ENCODE peak calls at places on chromosomes 1 and 21, in eight cellular contexts. One of them, this sample, is unnamed.
A peak's percentile ranks its signal among the peaks of the same experiment; 100 is the strongest.

GRCh38 chr1:58883037-58883887 is 99.4 kb upstream of the JUN start:
- DNase-seq in thyroid gland: peak; percentile 33
- DNase-seq in OCI-LY7: no peak
- DNase-seq in tibial nerve: peak; percentile 63
- DNase-seq in substantia nigra: peak; percentile 17
- DNase-seq in gastrocnemius medialis: peak; percentile 88
- DNase-seq in sigmoid colon: peak; percentile 86
- DNase-seq in A549: peak; percentile 86
- DNase-seq in this sample: peak; percentile 59

GRCh38 chr1:244989813-244990212 is 125.5 kb upstream of the HNRNPU start:
- DNase-seq in A549: peak; percentile 37
- DNase-seq in thyroid gland: no peak
- DNase-seq in sigmoid colon: no peak
- DNase-seq in substantia nigra: no peak
- DNase-seq in OCI-LY7: no peak
- DNase-seq in gastrocnemius medialis: no peak
- DNase-seq in tibial nerve: no peak
- DNase-seq in this sample: no peak

GRCh38 chr21:30238168-30238567 is 22.3 kb upstream of the CLDN8 start:
- DNase-seq in tibial nerve: no peak
- DNase-seq in A549: no peak
- DNase-seq in sigmoid colon: no peak
- DNase-seq in substantia nigra: no peak
- DNase-seq in thyroid gland: no peak
- DNase-seq in OCI-LY7: no peak
- DNase-seq in gastrocnemius medialis: no peak
- DNase-seq in this sample: no peak

GRCh38 chr21:15687208-15687607 is 42.6 kb upstream of the USP25 start:
- DNase-seq in OCI-LY7: no peak
- DNase-seq in sigmoid colon: no peak
- DNase-seq in A549: no peak
- DNase-seq in substantia nigra: no peak
- DNase-seq in gastrocnemius medialis: no peak
- DNase-seq in thyroid gland: no peak
- DNase-seq in tibial nerve: no peak
- DNase-seq in this sample: no peak

GRCh38 chr1:173354937-173355280 is 122.2 kb upstream of the PRDX6 start:
- DNase-seq in OCI-LY7: no peak
- DNase-seq in tibial nerve: no peak
- DNase-seq in thyroid gland: no peak
- DNase-seq in substantia nigra: no peak
- DNase-seq in sigmoid colon: no peak
- DNase-seq in A549: no peak
- DNase-seq in gastrocnemius medialis: no peak
- DNase-seq in this sample: no peak

GRCh38 chr21:32237021-32237420 is 41.8 kb downstream of the MIS18A start:
- DNase-seq in tibial nerve: no peak
- DNase-seq in gastrocnemius medialis: no peak
- DNase-seq in thyroid gland: no peak
- DNase-seq in OCI-LY7: no peak
- DNase-seq in substantia nigra: no peak
- DNase-seq in A549: no peak
- DNase-seq in sigmoid colon: no peak
- DNase-seq in this sample: no peak

GRCh38 chr1:65894738-65895605 is 102.3 kb downstream of the PDE4B start:
- DNase-seq in OCI-LY7: no peak
- DNase-seq in gastrocnemius medialis: no peak
- DNase-seq in tibial nerve: no peak
- DNase-seq in substantia nigra: no peak
- DNase-seq in A549: no peak
- DNase-seq in thyroid gland: no peak
- DNase-seq in sigmoid colon: no peak
- DNase-seq in this sample: no peak

GRCh38 chr1:66553846-66554245 is 19.9 kb downstream of the SGIP1 start:
- DNase-seq in sigmoid colon: no peak
- DNase-seq in OCI-LY7: no peak
- DNase-seq in gastrocnemius medialis: no peak
- DNase-seq in substantia nigra: no peak
- DNase-seq in A549: no peak
- DNase-seq in tibial nerve: no peak
- DNase-seq in thyroid gland: no peak
- DNase-seq in this sample: no peak

GRCh38 chr1:90488451-90488850 is 228.7 kb downstream of the BARHL2 start:
- DNase-seq in gastrocnemius medialis: no peak
- DNase-seq in substantia nigra: no peak
- DNase-seq in sigmoid colon: no peak
- DNase-seq in thyroid gland: no peak
- DNase-seq in OCI-LY7: no peak
- DNase-seq in A549: no peak
- DNase-seq in tibial nerve: no peak
- DNase-seq in this sample: no peak

GRCh38 chr1:14238472-14239059 is 359.9 kb upstream of the KAZN start:
- DNase-seq in gastrocnemius medialis: peak; percentile 79
- DNase-seq in A549: no peak
- DNase-seq in OCI-LY7: no peak
- DNase-seq in tibial nerve: no peak
- DNase-seq in substantia nigra: no peak
- DNase-seq in sigmoid colon: peak; percentile 94
- DNase-seq in thyroid gland: peak; percentile 29
- DNase-seq in this sample: no peak

GRCh38 chr1:16922885-16923431 is 1.2 kb downstream of the CROCC start:
- DNase-seq in tibial nerve: no peak
- DNase-seq in substantia nigra: peak; percentile 9
- DNase-seq in thyroid gland: no peak
- DNase-seq in A549: no peak
- DNase-seq in sigmoid colon: no peak
- DNase-seq in gastrocnemius medialis: no peak
- DNase-seq in OCI-LY7: no peak
- DNase-seq in this sample: no peak

GRCh38 chr1:41740630-41741239 is 178.0 kb downstream of the HIVEP3 start:
- DNase-seq in substantia nigra: no peak
- DNase-seq in OCI-LY7: no peak
- DNase-seq in tibial nerve: no peak
- DNase-seq in thyroid gland: no peak
- DNase-seq in A549: no peak
- DNase-seq in sigmoid colon: no peak
- DNase-seq in gastrocnemius medialis: no peak
- DNase-seq in this sample: no peak

GRCh38 chr1:201365251-201365650 is 12.2 kb downstream of the TNNT2 start:
- DNase-seq in OCI-LY7: no peak
- DNase-seq in gastrocnemius medialis: no peak
- DNase-seq in A549: no peak
- DNase-seq in substantia nigra: no peak
- DNase-seq in sigmoid colon: no peak
- DNase-seq in tibial nerve: no peak
- DNase-seq in thyroid gland: no peak
- DNase-seq in this sample: no peak

GRCh38 chr1:12075195-12076114 is 12.4 kb downstream of the TNFRSF8 start:
- DNase-seq in gastrocnemius medialis: no peak
- DNase-seq in A549: no peak
- DNase-seq in substantia nigra: no peak
- DNase-seq in sigmoid colon: no peak
- DNase-seq in tibial nerve: no peak
- DNase-seq in OCI-LY7: no peak
- DNase-seq in thyroid gland: no peak
- DNase-seq in this sample: peak; percentile 90

GRCh38 chr1:17265162-17265561 is 16.3 kb downstream of the PADI3 start:
- DNase-seq in thyroid gland: no peak
- DNase-seq in substantia nigra: no peak
- DNase-seq in gastrocnemius medialis: no peak
- DNase-seq in sigmoid colon: no peak
- DNase-seq in tibial nerve: no peak
- DNase-seq in A549: peak; percentile 26
- DNase-seq in OCI-LY7: no peak
- DNase-seq in this sample: no peak

GRCh38 chr1:110781525-110781924 is 91.4 kb upstream of the CD53 start:
- DNase-seq in tibial nerve: no peak
- DNase-seq in thyroid gland: no peak
- DNase-seq in OCI-LY7: no peak
- DNase-seq in sigmoid colon: no peak
- DNase-seq in A549: no peak
- DNase-seq in substantia nigra: no peak
- DNase-seq in gastrocnemius medialis: no peak
- DNase-seq in this sample: no peak

GRCh38 chr1:21898326-21899155 is 38.6 kb downstream of the HSPG2 start:
- DNase-seq in tibial nerve: no peak
- DNase-seq in gastrocnemius medialis: peak; percentile 35
- DNase-seq in OCI-LY7: no peak
- DNase-seq in A549: no peak
- DNase-seq in sigmoid colon: no peak
- DNase-seq in substantia nigra: no peak
- DNase-seq in thyroid gland: no peak
- DNase-seq in this sample: no peak

GRCh38 chr1:94329276-94329675 is 88.9 kb upstream of the ABCD3 start:
- DNase-seq in gastrocnemius medialis: no peak
- DNase-seq in A549: no peak
- DNase-seq in tibial nerve: no peak
- DNase-seq in OCI-LY7: no peak
- DNase-seq in thyroid gland: no peak
- DNase-seq in substantia nigra: no peak
- DNase-seq in sigmoid colon: no peak
- DNase-seq in this sample: no peak
- H3K27ac ChIP-seq in gastrocnemius medialis: peak overlapping the region; percentile 18
- H3K27ac ChIP-seq in A549: peak overlapping the region; percentile 68
- H3K27ac ChIP-seq in tibial nerve: no peak overlapping the region
- H3K27ac ChIP-seq in OCI-LY7: no peak overlapping the region
- H3K27ac ChIP-seq in thyroid gland: no peak overlapping the region
- H3K27ac ChIP-seq in substantia nigra: no peak overlapping the region
- H3K27ac ChIP-seq in sigmoid colon: no peak overlapping the region
- H3K27ac ChIP-seq in this sample: no peak overlapping the region

GRCh38 chr1:206801467-206801866 is 29.2 kb upstream of the IL10 start:
- DNase-seq in OCI-LY7: no peak
- DNase-seq in substantia nigra: no peak
- DNase-seq in A549: no peak
- DNase-seq in thyroid gland: no peak
- DNase-seq in tibial nerve: no peak
- DNase-seq in gastrocnemius medialis: no peak
- DNase-seq in sigmoid colon: no peak
- DNase-seq in this sample: no peak

GRCh38 chr1:206805357-206805756 is 33.1 kb upstream of the IL10 start:
- DNase-seq in gastrocnemius medialis: no peak
- DNase-seq in thyroid gland: no peak
- DNase-seq in OCI-LY7: no peak
- DNase-seq in sigmoid colon: no peak
- DNase-seq in substantia nigra: no peak
- DNase-seq in A549: no peak
- DNase-seq in tibial nerve: no peak
- DNase-seq in this sample: no peak

GRCh38 chr1:206804156-206804737 is 32.0 kb upstream of the IL10 start:
- DNase-seq in substantia nigra: no peak
- DNase-seq in thyroid gland: no peak
- DNase-seq in gastrocnemius medialis: no peak
- DNase-seq in tibial nerve: no peak
- DNase-seq in sigmoid colon: no peak
- DNase-seq in OCI-LY7: no peak
- DNase-seq in A549: no peak
- DNase-seq in this sample: no peak

GRCh38 chr1:206802401-206802800 is 30.1 kb upstream of the IL10 start:
- DNase-seq in substantia nigra: no peak
- DNase-seq in gastrocnemius medialis: no peak
- DNase-seq in thyroid gland: no peak
- DNase-seq in OCI-LY7: no peak
- DNase-seq in A549: no peak
- DNase-seq in tibial nerve: no peak
- DNase-seq in sigmoid colon: no peak
- DNase-seq in this sample: no peak

DNA sequence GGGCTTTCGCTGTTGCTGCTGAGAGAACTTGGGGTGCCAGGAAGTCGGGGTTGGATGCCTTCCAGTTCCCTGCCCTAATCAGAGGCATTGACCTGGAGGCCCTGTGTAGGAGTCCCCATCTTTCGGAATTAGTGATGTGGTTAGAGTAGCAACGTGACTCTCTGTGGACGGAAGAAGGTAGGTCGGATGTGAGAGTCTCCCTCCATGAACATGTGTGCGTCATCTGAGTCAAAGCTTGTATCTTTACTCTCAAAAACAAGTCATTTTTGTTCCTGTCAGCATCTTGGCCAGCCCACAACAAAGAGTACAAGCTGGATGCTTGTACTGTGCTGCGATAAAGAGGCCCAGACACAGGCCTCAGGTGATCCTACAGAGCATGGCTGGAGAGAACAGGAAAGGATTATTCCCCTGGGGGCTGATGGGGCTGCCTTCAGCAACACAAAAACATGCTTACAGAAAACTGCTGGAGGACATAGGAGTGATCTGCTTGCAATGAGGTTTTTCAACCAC is 31.0 kb upstream of the IL10 start:
- DNase-seq in A549: no peak
- DNase-seq in sigmoid colon: no peak
- DNase-seq in substantia nigra: no peak
- DNase-seq in tibial nerve: no peak
- DNase-seq in thyroid gland: peak; percentile 4
- DNase-seq in OCI-LY7: peak; percentile 27
- DNase-seq in gastrocnemius medialis: peak; percentile 13
- DNase-seq in this sample: no peak
- H3K27ac ChIP-seq in A549: no peak overlapping the region
- H3K27ac ChIP-seq in sigmoid colon: no peak overlapping the region
- H3K27ac ChIP-seq in substantia nigra: no peak overlapping the region
- H3K27ac ChIP-seq in tibial nerve: no peak overlapping the region
- H3K27ac ChIP-seq in thyroid gland: no peak overlapping the region
- H3K27ac ChIP-seq in OCI-LY7: no peak overlapping the region
- H3K27ac ChIP-seq in gastrocnemius medialis: no peak overlapping the region
- H3K27ac ChIP-seq in this sample: no peak overlapping the region

GRCh38 chr1:31614538-31615005 is 2.9 kb upstream of the HCRTR1 start:
- DNase-seq in sigmoid colon: no peak
- DNase-seq in tibial nerve: no peak
- DNase-seq in thyroid gland: no peak
- DNase-seq in gastrocnemius medialis: no peak
- DNase-seq in substantia nigra: no peak
- DNase-seq in A549: no peak
- DNase-seq in OCI-LY7: no peak
- DNase-seq in this sample: no peak
- H3K27ac ChIP-seq in sigmoid colon: no peak overlapping the region
- H3K27ac ChIP-seq in tibial nerve: no peak overlapping the region
- H3K27ac ChIP-seq in thyroid gland: no peak overlapping the region
- H3K27ac ChIP-seq in gastrocnemius medialis: no peak overlapping the region
- H3K27ac ChIP-seq in substantia nigra: no peak overlapping the region
- H3K27ac ChIP-seq in A549: no peak overlapping the region
- H3K27ac ChIP-seq in OCI-LY7: no peak overlapping the region
- H3K27ac ChIP-seq in this sample: no peak overlapping the region

DNA sequence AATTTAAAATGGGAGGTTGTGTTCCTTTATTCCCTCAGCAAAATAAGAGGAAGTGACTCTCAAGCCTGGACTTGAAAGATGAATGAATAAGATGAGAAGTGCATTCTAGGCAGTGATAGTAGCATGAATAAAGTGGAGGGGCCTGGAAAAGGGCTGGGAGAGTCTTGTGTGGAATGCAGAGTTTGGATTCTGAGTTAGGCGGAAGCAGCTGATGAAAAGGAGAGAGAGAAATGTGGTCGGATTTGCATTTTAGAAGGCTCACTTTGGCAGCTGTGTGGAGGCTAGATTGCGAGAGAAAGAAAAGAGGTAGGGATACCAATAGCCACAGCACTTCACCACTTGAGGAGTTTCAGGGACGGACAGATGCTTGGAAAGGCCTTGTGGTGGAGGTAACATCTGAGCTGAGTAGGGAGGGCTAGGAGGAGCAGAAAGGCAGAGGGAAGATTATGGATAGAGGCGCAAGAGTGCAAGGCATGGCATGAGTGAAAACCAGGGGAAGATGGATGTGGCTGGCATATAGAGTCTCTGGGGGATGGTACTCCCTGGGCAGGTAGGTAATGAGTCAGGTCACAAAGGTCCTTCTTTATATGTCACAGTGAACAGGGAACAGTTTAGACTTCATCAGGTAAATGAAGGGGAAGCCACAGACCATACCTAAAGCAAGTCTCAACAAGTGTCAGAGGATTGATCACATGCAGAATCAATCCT is 59.6 kb downstream of the ST3GAL3 start:
- DNase-seq in A549: no peak
- DNase-seq in tibial nerve: no peak
- DNase-seq in OCI-LY7: peak; percentile 4
- DNase-seq in gastrocnemius medialis: no peak
- DNase-seq in sigmoid colon: no peak
- DNase-seq in thyroid gland: no peak
- DNase-seq in substantia nigra: no peak
- DNase-seq in this sample: no peak
- H3K27ac ChIP-seq in A549: peak overlapping the region; percentile 30
- H3K27ac ChIP-seq in tibial nerve: no peak overlapping the region
- H3K27ac ChIP-seq in OCI-LY7: no peak overlapping the region
- H3K27ac ChIP-seq in gastrocnemius medialis: no peak overlapping the region
- H3K27ac ChIP-seq in sigmoid colon: no peak overlapping the region
- H3K27ac ChIP-seq in thyroid gland: peak overlapping the region; percentile 34
- H3K27ac ChIP-seq in substantia nigra: no peak overlapping the region
- H3K27ac ChIP-seq in this sample: no peak overlapping the region

This sample was measured in ovary.